ENCODE peak calls at places on chromosomes 13 and 19, in six cellular contexts. H is thoracic aorta; F is breast epithelium; N is CD8-positive, alpha-beta memory T cell; Q is pancreas; C is cardiac muscle cell. O is an unnamed sample.

GRCh38 chr13:40660270-40660669 is 6.2 kb downstream of the FOXO1 start:
- DNase-seq in H (no peak), F (no peak), N (no peak), Q (no peak), C (peak), O (no peak)

GRCh38 chr13:51643882-51644281 is 59.6 kb downstream of the WDFY2 start:
- DNase-seq in H (no peak), F (no peak), N (no peak), Q (no peak), C (peak), O (no peak)

GRCh38 chr13:95906999-95907398 is 146.2 kb downstream of the UGGT2 start:
- DNase-seq in H (no peak), F (no peak), N (no peak), Q (no peak), C (no peak), O (no peak)

GRCh38 chr13:30376426-30377311 is 45.6 kb upstream of the UBE2L5 start:
- DNase-seq in H (no peak), F (no peak), N (peak), Q (no peak), C (no peak), O (no peak)

GRCh38 chr19:35673121-35673804 is 6.9 kb downstream of the UPK1A start:
- DNase-seq in H (no peak), F (no peak), N (peak), Q (no peak), C (peak), O (peak)

GRCh38 chr19:1651548-1652394 is 644 bp downstream of the TCF3 start:
- DNase-seq in H (no peak), F (peak), N (peak), Q (peak), C (peak), O (peak)

GRCh38 chr13:30925429-30925828 is 7.0 kb upstream of the TEX26 start:
- DNase-seq in H (no peak), F (no peak), N (no peak), Q (no peak), C (no peak), O (no peak)

GRCh38 chr19:283395-283794 is 7.8 kb downstream of the PLPP2 start:
- DNase-seq in H (no peak), F (no peak), N (no peak), Q (no peak), C (no peak), O (no peak)

GRCh38 chr13:97844151-97844550 is 109.3 kb upstream of the IPO5 start:
- DNase-seq in H (no peak), F (no peak), N (no peak), Q (no peak), C (no peak), O (no peak)

GRCh38 chr13:50081106-50081898 is 66.1 kb downstream of the KCNRG start:
- DNase-seq in H (no peak), F (peak), N (peak), Q (peak), C (peak), O (peak)

GRCh38 chr13:36133950-36134349 is 2.8 kb upstream of the DCLK1 start:
- DNase-seq in H (no peak), F (no peak), N (no peak), Q (no peak), C (peak), O (no peak)

GRCh38 chr13:31614073-31614472 is 125.3 kb upstream of the RXFP2 start:
- DNase-seq in H (no peak), F (no peak), N (no peak), Q (no peak), C (no peak), O (no peak)

DNA sequence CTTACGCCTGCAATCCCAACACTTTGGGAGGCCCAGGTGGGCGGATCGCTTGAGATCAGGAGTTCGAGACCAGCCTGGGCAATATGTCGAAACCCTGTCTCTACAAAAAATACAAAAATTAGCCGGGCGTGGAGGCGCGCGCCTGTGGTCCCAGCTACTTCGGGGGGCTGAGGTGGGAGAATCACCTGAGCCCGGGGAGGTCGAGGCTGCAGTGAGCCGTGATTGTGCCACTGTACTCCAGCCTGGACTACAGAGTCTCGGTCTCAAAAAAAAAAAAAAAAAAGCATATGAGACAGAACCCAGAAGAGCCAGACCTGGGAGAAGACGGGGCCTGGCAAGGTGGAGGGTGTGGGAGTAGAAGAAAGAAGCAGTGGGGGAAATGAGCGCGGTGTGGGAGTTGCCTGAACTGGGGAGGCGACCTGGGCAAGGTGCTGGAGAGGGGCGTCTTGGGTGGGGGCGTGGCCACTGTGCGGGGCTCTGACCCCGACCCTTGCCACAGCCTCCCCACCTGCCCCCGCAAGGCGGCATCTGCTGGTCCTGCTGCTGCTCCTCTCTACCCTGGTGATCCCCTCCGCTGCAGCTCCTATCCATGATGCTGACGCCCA is 508 bp downstream of the DKKL1 start:
- DNase-seq in H (no peak), F (no peak), N (no peak), Q (no peak), C (no peak), O (no peak)
- H3K4me3 ChIP-seq in H (peak), F (peak), N (peak), Q (no peak), C (peak), O (peak)

DNA sequence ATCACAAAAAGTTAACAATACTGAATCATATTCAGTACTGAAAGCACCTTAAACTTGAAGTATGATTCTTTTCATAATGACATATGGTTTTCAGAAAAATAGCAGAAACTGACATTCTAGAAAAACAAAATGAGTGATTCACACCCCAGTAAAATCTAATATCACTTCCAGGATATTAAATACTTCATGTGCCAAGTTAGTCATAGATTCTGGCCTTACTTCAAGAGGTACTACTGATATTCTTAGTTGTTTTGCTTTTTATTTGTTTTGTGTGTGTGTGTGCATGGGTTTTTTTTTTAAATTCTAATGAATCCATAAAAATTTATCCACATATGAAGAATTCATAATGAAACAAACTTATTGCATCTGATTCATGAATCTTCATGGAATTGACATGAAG is 207.9 kb upstream of the UFM1 start:
- DNase-seq in H (no peak), F (no peak), N (no peak), Q (no peak), C (peak), O (no peak)
- H3K27ac ChIP-seq in H (no peak), F (no peak), N (no peak), Q (no peak), C (no peak), O (no peak)

GRCh38 chr13:26185720-26186119 is 36.4 kb downstream of the RNF6 start:
- DNase-seq in H (no peak), F (no peak), N (no peak), Q (no peak), C (no peak), O (no peak)
- H3K4me3 ChIP-seq in H (peak), F (peak), N (peak), Q (peak), C (peak), O (peak)

DNA sequence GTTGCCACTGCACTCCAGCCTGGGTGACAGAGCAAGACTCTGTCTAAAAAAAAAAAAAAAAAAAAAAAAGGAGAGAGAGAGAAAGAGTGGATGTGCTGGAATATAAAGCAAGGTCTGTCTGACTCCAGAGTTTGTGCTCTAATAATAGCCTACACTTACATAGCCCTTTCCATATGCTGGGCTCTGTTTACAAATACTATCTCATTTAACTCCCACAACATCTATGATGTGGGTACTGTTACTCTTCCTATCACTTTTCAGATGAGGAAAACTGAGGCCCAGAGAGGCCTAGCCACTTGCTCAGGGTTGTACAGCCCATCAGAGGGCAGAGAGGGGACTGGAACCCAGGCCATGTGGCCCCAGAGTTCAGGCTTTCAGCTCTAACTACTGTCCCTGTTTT is 15.9 kb upstream of the PAK4 start:
- DNase-seq in H (no peak), F (no peak), N (no peak), Q (no peak), C (no peak), O (no peak)
- H3K27ac ChIP-seq in H (no peak), F (no peak), N (no peak), Q (no peak), C (no peak), O (no peak)

DNA sequence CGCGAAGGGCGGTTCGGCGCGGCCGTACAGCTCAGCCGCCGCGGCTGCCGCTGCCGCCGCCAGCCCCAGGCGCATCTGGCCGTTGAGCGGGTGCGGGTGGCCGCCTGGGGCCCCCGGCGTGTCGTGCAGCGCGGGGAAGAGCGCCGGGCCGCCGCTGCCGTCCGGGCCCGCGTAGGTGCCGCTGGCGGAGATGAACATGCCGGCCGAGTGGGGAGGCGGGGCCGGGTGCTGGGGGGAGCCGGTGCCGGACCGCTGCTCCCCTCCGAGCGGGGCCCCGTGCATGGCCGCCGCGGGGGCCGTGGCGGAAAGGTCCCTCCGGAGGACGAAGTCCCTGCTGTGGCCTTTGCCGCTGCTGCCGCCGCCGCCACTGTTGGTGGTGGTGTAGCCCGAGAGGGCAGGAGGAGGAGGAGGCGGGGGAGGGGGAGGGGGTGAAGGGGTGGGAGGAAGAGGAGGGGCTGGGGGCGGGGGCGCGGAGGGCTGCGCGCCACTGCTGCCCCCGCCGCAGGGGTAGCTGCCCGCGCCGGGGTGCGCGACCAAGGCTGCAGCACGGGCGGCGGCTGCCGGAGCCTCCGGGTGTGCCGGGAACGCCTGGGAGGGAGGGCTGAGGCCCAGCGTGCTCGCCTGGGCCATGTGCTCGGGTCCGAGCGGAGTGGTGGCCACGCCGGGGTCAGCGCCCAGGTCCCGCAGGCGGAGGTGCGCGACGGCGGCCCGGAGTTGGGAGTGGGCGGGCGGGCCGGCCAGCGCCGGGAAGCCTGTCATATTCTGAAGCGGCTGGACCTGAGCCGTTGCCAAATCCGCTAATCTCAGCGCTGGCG is 599 bp downstream of the ZIC5 start:
- DNase-seq in H (no peak), F (no peak), N (no peak), Q (no peak), C (no peak), O (no peak)
- H3K4me3 ChIP-seq in H (peak), F (peak), N (no peak), Q (no peak), C (peak), O (peak)